ENCODE peak calls at places on chromosomes 12 and 14, in eight cellular contexts. T is type B pancreatic cell, A is body of pancreas, H is Caco-2, M is WERI-Rb-1, W is endothelial cell, F is cardiac fibroblast, X is progenitor cell of endocrine pancreas. E is an unnamed sample.

GRCh38 chr12:100346660-100347059 is 10.2 kb upstream of the SLC17A8 start:
- DNase-seq in T (no peak), A (no peak), H (no peak), M (no peak), W (no peak), F (peak; percentile 15), X (no peak), E (no peak)

GRCh38 chr14:60965402-60965801 is 15.5 kb downstream of the TRMT5 start:
- DNase-seq in T (no peak), A (no peak), H (no peak), M (no peak), W (no peak), F (peak; percentile 77), X (no peak), E (no peak)

GRCh38 chr12:132396657-132397056 is 67.3 kb upstream of the GALNT9 start:
- DNase-seq in T (no peak), A (no peak), H (no peak), M (no peak), W (no peak), F (no peak), X (no peak), E (no peak)

GRCh38 chr12:89185889-89186288 is 166.4 kb downstream of the DUSP6 start:
- DNase-seq in T (no peak), A (no peak), H (no peak), M (no peak), W (no peak), F (no peak), X (no peak), E (no peak)

GRCh38 chr14:100386846-100387245 is 63.7 kb downstream of the SLC25A47 start:
- DNase-seq in T (no peak), A (no peak), H (no peak), M (no peak), W (no peak), F (no peak), X (no peak), E (no peak)

GRCh38 chr14:65847065-65847847 is 434.7 kb downstream of the FUT8 start:
- DNase-seq in T (no peak), A (peak; percentile 29), H (no peak), M (no peak), W (no peak), F (no peak), X (no peak), E (no peak)

GRCh38 chr12:3217683-3218079 is 140.5 kb downstream of the TSPAN9 start:
- DNase-seq in T (no peak), A (no peak), H (no peak), M (no peak), W (no peak), F (no peak), X (no peak), E (no peak)

GRCh38 chr12:57455374-57456144 is 452 bp downstream of the INHBE start:
- DNase-seq in T (no peak), A (no peak), H (no peak), M (peak; percentile 47), W (no peak), F (no peak), X (no peak), E (no peak)

GRCh38 chr14:21026988-21027315 is 2.1 kb upstream of the NDRG2 start:
- DNase-seq in T (no peak), A (no peak), H (no peak), M (no peak), W (no peak), F (peak; percentile 38), X (no peak), E (no peak)

GRCh38 chr14:69784942-69785341 is 12.1 kb downstream of the SLC10A1 start:
- DNase-seq in T (no peak), A (no peak), H (no peak), M (no peak), W (no peak), F (no peak), X (no peak), E (no peak)

GRCh38 chr12:18681818-18682217 is 56.0 kb downstream of the PLCZ1 start:
- DNase-seq in T (no peak), A (no peak), H (no peak), M (no peak), W (no peak), F (no peak), X (no peak), E (no peak)

GRCh38 chr12:128381961-128382360 is 115.0 kb downstream of the TMEM132C start:
- DNase-seq in T (no peak), A (no peak), H (no peak), M (no peak), W (no peak), F (no peak), X (no peak), E (no peak)

GRCh38 chr12:128385736-128386135 is 118.8 kb downstream of the TMEM132C start:
- DNase-seq in T (no peak), A (no peak), H (no peak), M (no peak), W (no peak), F (no peak), X (no peak), E (no peak)

GRCh38 chr12:128388461-128388921 is 121.5 kb downstream of the TMEM132C start:
- DNase-seq in T (no peak), A (no peak), H (no peak), M (no peak), W (no peak), F (peak; percentile 52), X (no peak), E (no peak)

GRCh38 chr12:128382946-128383739 is 116.2 kb downstream of the TMEM132C start:
- DNase-seq in T (no peak), A (no peak), H (no peak), M (peak; percentile 66), W (no peak), F (no peak), X (no peak), E (no peak)

GRCh38 chr12:128387811-128388422 is 120.9 kb downstream of the TMEM132C start:
- DNase-seq in T (no peak), A (peak; percentile 76), H (peak; percentile 46), M (peak; percentile 80), W (no peak), F (peak; percentile 12), X (peak; percentile 68), E (peak; percentile 2)
- TF ChIP-seq CTCF in T (peak; percentile 85), A (peak; percentile 74), H (peak; percentile 11), M (peak; percentile 87), W (no peak), F (peak; percentile 29), X (peak; percentile 80), E (no peak)

GRCh38 chr12:21433525-21433924 is 3.9 kb upstream of the PYROXD1 start:
- DNase-seq in T (no peak), A (no peak), H (no peak), M (no peak), W (no peak), F (no peak), X (no peak), E (no peak)
- TF ChIP-seq CTCF in T (no peak), A (no peak), H (no peak), M (no peak), W (no peak), F (no peak), X (no peak), E (no peak)

DNA sequence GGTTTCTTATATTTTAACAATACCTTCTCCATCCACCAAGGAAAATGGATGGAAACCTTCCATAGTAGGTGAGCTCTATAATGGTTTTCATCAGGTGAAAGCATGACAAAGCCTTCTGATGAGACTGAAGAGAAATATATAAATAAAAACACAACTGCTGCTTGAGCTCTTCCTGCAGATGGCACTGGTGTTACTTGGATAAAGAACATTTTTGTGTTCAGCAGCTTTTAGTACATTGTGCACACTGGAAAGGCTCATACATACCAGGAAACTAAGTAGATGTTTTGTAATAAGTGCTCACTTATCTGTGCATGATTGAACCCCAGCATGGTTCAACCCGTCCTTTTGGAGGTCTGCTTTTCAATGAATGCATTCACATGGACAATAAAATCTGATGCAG is 357.3 kb upstream of the MIS18BP1 start:
- DNase-seq in T (no peak), A (no peak), H (no peak), M (peak; percentile 12), W (no peak), F (no peak), X (no peak), E (peak; percentile 4)
- TF ChIP-seq CTCF in T (peak; percentile 68), A (no peak), H (peak; percentile 18), M (peak; percentile 47), W (no peak), F (peak; percentile 13), X (peak; percentile 46), E (no peak)

GRCh38 chr12:6204533-6205143 is 4.4 kb downstream of the CD9 start:
- DNase-seq in T (no peak), A (no peak), H (no peak), M (no peak), W (no peak), F (peak; percentile 46), X (no peak), E (no peak)
- TF ChIP-seq CTCF in T (no peak), A (no peak), H (peak; percentile 33), M (peak; percentile 4), W (no peak), F (no peak), X (no peak), E (no peak)

GRCh38 chr12:115630133-115630532 is 647.4 kb downstream of the MED13L start:
- DNase-seq in T (no peak), A (no peak), H (no peak), M (no peak), W (no peak), F (no peak), X (no peak), E (no peak)

GRCh38 chr12:115636546-115636945 is 640.9 kb downstream of the MED13L start:
- DNase-seq in T (no peak), A (no peak), H (no peak), M (no peak), W (no peak), F (no peak), X (no peak), E (no peak)

DNA sequence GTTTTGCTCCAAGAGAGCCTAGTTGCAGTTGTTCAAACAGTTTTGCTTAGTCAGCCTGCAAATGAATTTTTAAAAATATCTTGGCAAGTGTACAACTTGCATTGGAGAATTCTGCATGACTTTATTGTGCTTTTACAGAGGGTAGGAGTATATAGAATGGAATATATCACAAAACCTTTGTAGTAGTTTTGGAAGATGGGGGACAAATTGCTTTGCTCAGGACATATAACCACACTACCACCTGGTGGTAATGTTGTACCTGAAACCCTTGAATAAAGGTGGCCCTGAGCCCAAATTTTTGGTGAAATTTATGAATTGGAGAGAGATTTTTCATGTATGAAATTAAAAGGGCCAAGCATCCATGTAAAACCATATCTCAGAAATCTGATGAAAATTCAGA is 645.2 kb downstream of the MED13L start:
- DNase-seq in T (no peak), A (no peak), H (no peak), M (no peak), W (no peak), F (peak; percentile 14), X (no peak), E (no peak)
- TF ChIP-seq CTCF in T (peak; percentile 44), A (no peak), H (peak; percentile 9), M (no peak), W (peak; percentile 37), F (peak; percentile 20), X (peak; percentile 47), E (no peak)

GRCh38 chr12:92244036-92244435 is 98.4 kb upstream of the BTG1 start:
- DNase-seq in T (no peak), A (peak; percentile 30), H (no peak), M (no peak), W (no peak), F (peak; percentile 84), X (no peak), E (no peak)
- TF ChIP-seq CTCF in T (no peak), A (no peak), H (no peak), M (no peak), W (no peak), F (no peak), X (no peak), E (no peak)

GRCh38 chr14:55131782-55132181 is 2.7 kb downstream of the LGALS3 start:
- DNase-seq in T (no peak), A (no peak), H (no peak), M (no peak), W (no peak), F (peak; percentile 49), X (no peak), E (peak; percentile 42)
- TF ChIP-seq CTCF in T (no peak), A (no peak), H (no peak), M (no peak), W (no peak), F (peak; percentile 5), X (no peak), E (no peak)